ENCODE peak calls at places on chromosomes 11 and 22, in nine cellular contexts. X is nephron progenitor cell; A is stimulated activated CD4-positive, alpha-beta T cell treated with anti-CD3 and anti-CD28 coated beads, Interleukin-12 subunit alpha, Interleukin-12 subunit beta, amount 100 ng/mL, for 24 hours; V is SHP77; G is dermis microvascular lymphatic vessel endothelial cell; U is HEK293T; S is tibial nerve; C is GM19239; W is HTR-8/SVneo. I is an unnamed sample.

GRCh38 chr11:41878158-41878557 is 418.7 kb upstream of the LRRC4C start:
- DNase-seq in X (no peak), A (no peak), V (no peak), G (no peak), U (no peak), S (no peak), C (no peak), W (no peak), I (no peak)

GRCh38 chr11:118820412-118821357 is 29.7 kb upstream of the DDX6 start:
- DNase-seq in X (peak), A (no peak), V (peak), G (no peak), U (no peak), S (peak), C (peak), W (no peak), I (peak)

GRCh38 chr11:36069576-36070214 is 125.8 kb downstream of the LDLRAD3 start:
- DNase-seq in X (peak), A (no peak), V (no peak), G (no peak), U (no peak), S (no peak), C (no peak), W (no peak), I (peak)

GRCh38 chr22:33776491-33776890 is 143.8 kb downstream of the LARGE1 start:
- DNase-seq in X (no peak), A (no peak), V (no peak), G (no peak), U (no peak), S (no peak), C (no peak), W (no peak), I (no peak)

GRCh38 chr11:59207988-59208432 is 4.7 kb downstream of the MPEG1 start:
- DNase-seq in X (peak), A (peak), V (peak), G (peak), U (peak), S (no peak), C (no peak), W (peak), I (no peak)

GRCh38 chr11:68351450-68352275 is 39.3 kb downstream of the LRP5 start:
- DNase-seq in X (no peak), A (no peak), V (no peak), G (no peak), U (no peak), S (no peak), C (no peak), W (no peak), I (no peak)

GRCh38 chr11:73126804-73127480 is 15.2 kb downstream of the FCHSD2 start:
- DNase-seq in X (no peak), A (no peak), V (no peak), G (no peak), U (no peak), S (no peak), C (no peak), W (no peak), I (no peak)

GRCh38 chr11:83662494-83662893 is 376.3 kb upstream of the CCDC90B start:
- DNase-seq in X (no peak), A (no peak), V (no peak), G (no peak), U (no peak), S (no peak), C (no peak), W (no peak), I (no peak)

I was measured in cerebellar nuclear complex.